ENCODE peak calls at places on chromosomes 4 and X, in eight cellular contexts. B is upper lobe of left lung; T is dorsolateral prefrontal cortex; D is foreskin keratinocyte; X is SK-N-MC; V is substantia nigra; U is GM23248; C is CD8-positive, alpha-beta memory T cell. Y is an unnamed sample.
A peak's percentile ranks its signal among the peaks of the same experiment; 100 is the strongest.

GRCh38 chrX:1112321-1112720 is 100.1 kb downstream of the CRLF2 start:
- DNase-seq in V (no peak), X (no peak), U (no peak), B (no peak), D (no peak), C (no peak), T (no peak), Y (no peak)

GRCh38 chrX:84475596-84475995 is 26.7 kb downstream of the HDX start:
- DNase-seq in B (no peak), X (no peak), C (no peak), U (no peak), T (no peak), V (no peak), D (no peak), Y (no peak)

GRCh38 chr4:51874551-51874950 is 31.6 kb downstream of the DCUN1D4 start:
- DNase-seq in X (no peak), V (no peak), D (no peak), T (no peak), B (no peak), C (no peak), U (no peak), Y (no peak)

GRCh38 chr4:144705861-144706590 is 60.1 kb downstream of the HHIP start:
- DNase-seq in C (no peak), D (no peak), T (no peak), B (no peak), V (no peak), X (no peak), U (no peak), Y (no peak)

GRCh38 chrX:19705196-19705769 is 182.1 kb downstream of the SH3KBP1 start:
- DNase-seq in U (peak; percentile 74), D (no peak), C (no peak), V (no peak), T (no peak), X (no peak), B (no peak), Y (no peak)

GRCh38 chrX:134459683-134460004 is 321 bp upstream of the HPRT1 start:
- DNase-seq in X (no peak), C (no peak), T (no peak), V (no peak), D (no peak), U (no peak), B (no peak), Y (no peak)

GRCh38 chr4:95835672-95836071 is 4.2 kb upstream of the PDHA2 start:
- DNase-seq in B (no peak), C (no peak), T (no peak), V (no peak), X (no peak), U (no peak), D (no peak), Y (no peak)

GRCh38 chr4:34148322-34148908 is 2095.9 kb downstream of the ARAP2 start:
- DNase-seq in D (no peak), B (no peak), X (no peak), T (no peak), V (no peak), C (no peak), U (no peak), Y (no peak)

GRCh38 chr4:7324651-7325121 is 110.0 kb downstream of the PSAPL1 start:
- DNase-seq in X (no peak), U (no peak), C (peak; percentile 65), V (no peak), T (peak; percentile 63), D (no peak), B (no peak), Y (no peak)

GRCh38 chr4:183960021-183960420 is 54.9 kb downstream of the STOX2 start:
- DNase-seq in U (peak; percentile 11), T (peak; percentile 89), C (no peak), D (peak; percentile 14), V (peak; percentile 81), B (no peak), X (peak; percentile 66), Y (no peak)

GRCh38 chrX:15158350-15158735 is 111.5 kb downstream of the ASB9 start:
- DNase-seq in U (no peak), V (no peak), B (no peak), T (no peak), X (no peak), C (no peak), D (no peak), Y (no peak)

GRCh38 chrX:131895002-131895401 is 128.1 kb upstream of the STK26 start:
- DNase-seq in B (no peak), T (no peak), C (no peak), U (peak; percentile 26), X (no peak), V (no peak), D (peak; percentile 28), Y (no peak)

GRCh38 chr4:6308890-6309643 is 39.4 kb downstream of the WFS1 start:
- DNase-seq in T (no peak), X (no peak), U (peak; percentile 22), B (peak; percentile 87), D (no peak), V (no peak), C (no peak), Y (no peak)

GRCh38 chr4:183141997-183142396 is 42.9 kb downstream of the WWC2 start:
- DNase-seq in B (no peak), V (no peak), C (no peak), U (no peak), X (no peak), T (no peak), D (no peak), Y (no peak)

GRCh38 chr4:126604273-126604867 is 1028.4 kb upstream of the INTU start:
- DNase-seq in V (no peak), C (no peak), X (peak; percentile 63), D (no peak), T (no peak), B (no peak), U (peak; percentile 71), Y (no peak)

GRCh38 chrX:68498044-68498507 is 775 bp upstream of the YIPF6 start:
- DNase-seq in C (no peak), V (no peak), D (peak; percentile 36), U (peak; percentile 33), T (no peak), B (no peak), X (no peak), Y (no peak)

GRCh38 chr4:67035501-67035900 is 509.8 kb downstream of the CENPC start:
- DNase-seq in B (no peak), U (peak; percentile 0), V (no peak), T (no peak), X (no peak), C (no peak), D (peak; percentile 55), Y (no peak)

GRCh38 chr4:6916587-6917444 is 7.2 kb downstream of the TBC1D14 start:
- DNase-seq in V (no peak), D (no peak), C (peak; percentile 70), X (no peak), B (no peak), U (peak; percentile 21), T (no peak), Y (no peak)

GRCh38 chr4:6999172-7000086 is 43.7 kb upstream of the TADA2B start:
- DNase-seq in B (no peak), U (no peak), T (no peak), D (peak; percentile 85), V (no peak), X (no peak), C (no peak), Y (peak; percentile 90)

DNA sequence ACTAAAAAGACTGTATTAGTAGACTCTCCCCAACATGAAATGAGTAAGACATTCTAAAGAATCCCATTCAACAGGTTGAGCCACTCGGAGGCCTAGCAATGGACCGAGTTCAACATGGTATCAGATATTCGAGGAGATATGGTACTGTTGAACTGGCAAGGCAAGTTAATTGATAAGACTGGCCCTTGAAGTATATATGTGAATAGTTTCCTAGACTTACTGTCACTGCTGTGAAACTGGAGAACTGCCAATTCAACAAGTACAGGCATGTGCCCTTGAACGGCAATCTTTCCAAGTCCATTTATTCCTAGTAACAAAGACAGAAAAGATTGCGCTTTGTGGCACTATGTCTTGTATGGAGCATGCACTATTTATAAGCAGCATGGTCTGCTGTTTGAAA is 24.4 kb downstream of the FAT1 start:
- DNase-seq in U (peak; percentile 24), T (no peak), V (no peak), B (no peak), C (no peak), X (no peak), D (no peak), Y (no peak)
- H3K27ac ChIP-seq in U (peak overlapping the region; percentile 95), T (no peak overlapping the region), V (no peak overlapping the region), B (no peak overlapping the region), C (no peak overlapping the region), X (no peak overlapping the region), D (no peak overlapping the region), Y (no peak overlapping the region)

GRCh38 chrX:38560776-38561125 is 591 bp upstream of the TSPAN7 start:
- DNase-seq in T (no peak), D (no peak), X (no peak), B (no peak), U (no peak), C (no peak), V (no peak), Y (no peak)
- H3K27ac ChIP-seq in T (peak overlapping the region; percentile 60), D (no peak overlapping the region), X (no peak overlapping the region), B (no peak overlapping the region), U (no peak overlapping the region), C (no peak overlapping the region), V (peak overlapping the region; percentile 23), Y (no peak overlapping the region)

GRCh38 chr4:26780524-26780923 is 80.1 kb upstream of the STIM2 start:
- DNase-seq in C (no peak), U (peak; percentile 53), X (no peak), V (no peak), B (no peak), T (no peak), D (peak; percentile 92), Y (peak; percentile 74)
- H3K27ac ChIP-seq in C (no peak overlapping the region), U (no peak overlapping the region), X (no peak overlapping the region), V (no peak overlapping the region), B (no peak overlapping the region), T (no peak overlapping the region), D (peak overlapping the region; percentile 52), Y (peak overlapping the region; percentile 96)

GRCh38 chrX:63439580-63439979 is 88.4 kb upstream of the SPIN4 start:
- DNase-seq in T (no peak), V (no peak), U (no peak), B (no peak), D (no peak), C (no peak), X (no peak), Y (no peak)

GRCh38 chrX:63434665-63435064 is 83.5 kb upstream of the SPIN4 start:
- DNase-seq in C (no peak), B (no peak), X (no peak), U (no peak), V (no peak), D (peak; percentile 30), T (no peak), Y (peak; percentile 42)

GRCh38 chrX:63436865-63437264 is 85.7 kb upstream of the SPIN4 start:
- DNase-seq in D (no peak), T (no peak), B (no peak), U (no peak), V (no peak), C (no peak), X (no peak), Y (no peak)

GRCh38 chrX:63430026-63430425 is 78.9 kb upstream of the SPIN4 start:
- DNase-seq in T (no peak), U (no peak), B (no peak), D (no peak), X (no peak), C (no peak), V (no peak), Y (no peak)

DNA sequence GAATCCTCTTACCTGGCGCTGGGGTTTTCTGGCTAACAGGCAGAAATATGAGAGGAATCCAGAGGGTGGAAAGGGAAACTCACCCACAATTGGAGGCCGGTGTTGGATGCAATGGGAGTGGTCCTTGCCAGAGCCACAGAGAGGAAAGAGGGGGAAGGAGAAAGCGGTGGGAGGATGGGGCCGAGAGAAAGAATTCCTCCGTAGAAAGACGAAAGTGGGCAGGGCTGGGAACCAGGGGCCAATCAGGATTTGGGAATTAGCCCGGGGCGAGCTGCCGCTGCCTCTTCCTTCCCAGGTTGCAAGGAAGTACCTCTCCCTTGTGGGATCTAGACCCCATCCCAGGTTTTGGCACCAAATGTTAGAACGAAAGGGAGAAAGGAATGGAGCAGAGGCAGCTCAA is 83.1 kb upstream of the SPIN4 start:
- DNase-seq in B (no peak), X (no peak), D (no peak), V (no peak), C (no peak), U (no peak), T (no peak), Y (no peak)
- H3K27ac ChIP-seq in B (no peak overlapping the region), X (no peak overlapping the region), D (peak overlapping the region; percentile 65), V (no peak overlapping the region), C (no peak overlapping the region), U (no peak overlapping the region), T (no peak overlapping the region), Y (peak overlapping the region; percentile 31)

Y was measured in RWPE2.